ENCODE peak calls at places on chromosome 13, in seven cellular contexts. G is activated CD4-positive, alpha-beta T cell treated with anti-CD3 and anti-CD28 coated beads for 48 hours; J is naive B cell; E is HS-5; T is stomach; U is posterior cingulate gyrus; H is hypothalamus. Y is an unnamed sample.

GRCh38 chr13:93345642-93346220 is 119.1 kb downstream of the GPC6 start:
- DNase-seq in G (no peak), J (no peak), E (no peak), T (no peak), U (no peak), H (no peak), Y (no peak)

GRCh38 chr13:35496011-35496410 is 19.5 kb upstream of the MAB21L1 start:
- DNase-seq in G (no peak), J (no peak), E (no peak), T (no peak), U (no peak), H (no peak), Y (no peak)

GRCh38 chr13:96581741-96582140 is 412.5 kb downstream of the OXGR1 start:
- DNase-seq in G (no peak), J (no peak), E (no peak), T (no peak), U (no peak), H (no peak), Y (no peak)

GRCh38 chr13:74667656-74668055 is 533.5 kb upstream of the KLF12 start:
- DNase-seq in G (no peak), J (no peak), E (no peak), T (no peak), U (no peak), H (no peak), Y (no peak)

GRCh38 chr13:55244991-55245644 is 1895.6 kb upstream of the PRR20A start:
- DNase-seq in G (no peak), J (no peak), E (no peak), T (no peak), U (no peak), H (no peak), Y (no peak)

GRCh38 chr13:111206148-111206547 is 91.0 kb downstream of the ARHGEF7 start:
- DNase-seq in G (no peak), J (no peak), E (no peak), T (no peak), U (no peak), H (no peak), Y (no peak)

GRCh38 chr13:49124693-49125304 is 95.3 kb upstream of the MLNR start:
- DNase-seq in G (no peak), J (no peak), E (no peak), T (no peak), U (no peak), H (no peak), Y (no peak)

GRCh38 chr13:31409678-31410356 is 210.0 kb downstream of the B3GLCT start:
- DNase-seq in G (no peak), J (no peak), E (no peak), T (no peak), U (no peak), H (no peak), Y (no peak)

GRCh38 chr13:77359171-77359570 is 32.3 kb upstream of the MYCBP2 start:
- DNase-seq in G (no peak), J (no peak), E (no peak), T (no peak), U (no peak), H (no peak), Y (no peak)

GRCh38 chr13:38998739-38999138 is 8.1 kb upstream of the STOML3 start:
- DNase-seq in G (no peak), J (no peak), E (no peak), T (no peak), U (no peak), H (no peak), Y (no peak)

GRCh38 chr13:76036176-76036575 is 400.0 kb downstream of the LMO7 start:
- DNase-seq in G (no peak), J (no peak), E (no peak), T (no peak), U (no peak), H (no peak), Y (no peak)

GRCh38 chr13:112213467-112214245 is 146.7 kb downstream of the SOX1 start:
- DNase-seq in G (no peak), J (no peak), E (no peak), T (peak; percentile 40), U (no peak), H (no peak), Y (no peak)

GRCh38 chr13:112136095-112136494 is 69.1 kb downstream of the SOX1 start:
- DNase-seq in G (no peak), J (no peak), E (no peak), T (peak; percentile 15), U (no peak), H (no peak), Y (no peak)

GRCh38 chr13:24727731-24728601 is 36.0 kb upstream of the RNF17 start:
- DNase-seq in G (peak; percentile 73), J (peak; percentile 25), E (peak; percentile 10), T (peak; percentile 75), U (no peak), H (no peak), Y (no peak)

GRCh38 chr13:27621366-27622101 is at the start of gene POLR1D:
- DNase-seq in G (peak; percentile 84), J (peak; percentile 89), E (no peak), T (peak; percentile 90), U (peak; percentile 74), H (peak; percentile 20), Y (peak; percentile 55)

GRCh38 chr13:41311607-41312500 is 787 bp downstream of the NAA16 start:
- DNase-seq in G (peak; percentile 66), J (peak; percentile 55), E (no peak), T (peak; percentile 49), U (peak; percentile 37), H (no peak), Y (peak; percentile 61)

GRCh38 chr13:69579351-69579750 is 528.3 kb upstream of the ATXN8OS start:
- DNase-seq in G (no peak), J (no peak), E (no peak), T (no peak), U (no peak), H (no peak), Y (no peak)

GRCh38 chr13:41065098-41065497 is 3.8 kb downstream of the WBP4 start:
- DNase-seq in G (no peak), J (no peak), E (no peak), T (no peak), U (no peak), H (no peak), Y (no peak)

GRCh38 chr13:30053904-30054303 is 203.5 kb upstream of the UBL3 start:
- DNase-seq in G (no peak), J (no peak), E (no peak), T (no peak), U (no peak), H (no peak), Y (no peak)

GRCh38 chr13:91744284-91744683 is 345.9 kb downstream of the GPC5 start:
- DNase-seq in G (no peak), J (no peak), E (no peak), T (no peak), U (no peak), H (no peak), Y (no peak)

GRCh38 chr13:110044521-110045200 is 258.3 kb upstream of the IRS2 start:
- DNase-seq in G (no peak), J (no peak), E (no peak), T (no peak), U (no peak), H (no peak), Y (no peak)

GRCh38 chr13:24066405-24067292 is 93.9 kb upstream of the SPATA13 start:
- DNase-seq in G (no peak), J (no peak), E (no peak), T (no peak), U (no peak), H (no peak), Y (no peak)

GRCh38 chr13:24854311-24854710 is 90.3 kb downstream of the RNF17 start:
- DNase-seq in G (no peak), J (no peak), E (no peak), T (no peak), U (no peak), H (no peak), Y (no peak)

GRCh38 chr13:80084086-80084676 is 256.7 kb downstream of the SPRY2 start:
- DNase-seq in G (no peak), J (no peak), E (peak; percentile 46), T (no peak), U (no peak), H (no peak), Y (no peak)

GRCh38 chr13:78426183-78426582 is 177.2 kb downstream of the POU4F1 start:
- DNase-seq in G (no peak), J (no peak), E (no peak), T (no peak), U (no peak), H (no peak), Y (no peak)

GRCh38 chr13:25806304-25806974 is 245.4 kb downstream of the SHISA2 start:
- DNase-seq in G (no peak), J (no peak), E (no peak), T (no peak), U (no peak), H (no peak), Y (no peak)

GRCh38 chr13:40589285-40590109 is 76.9 kb downstream of the FOXO1 start:
- DNase-seq in G (no peak), J (peak; percentile 77), E (peak; percentile 16), T (no peak), U (no peak), H (no peak), Y (peak; percentile 51)

GRCh38 chr13:46478641-46479040 is 74.3 kb upstream of the LRCH1 start:
- DNase-seq in G (no peak), J (no peak), E (no peak), T (no peak), U (no peak), H (no peak), Y (no peak)

GRCh38 chr13:79336971-79337370 is 69.1 kb downstream of the RBM26 start:
- DNase-seq in G (no peak), J (peak; percentile 45), E (no peak), T (no peak), U (no peak), H (no peak), Y (no peak)

GRCh38 chr13:60583911-60584753 is 187.1 kb downstream of the TDRD3 start:
- DNase-seq in G (peak; percentile 19), J (no peak), E (no peak), T (no peak), U (no peak), H (no peak), Y (no peak)

GRCh38 chr13:113813749-113814434 is 50.0 kb downstream of the GAS6 start:
- DNase-seq in G (no peak), J (no peak), E (no peak), T (no peak), U (no peak), H (no peak), Y (no peak)

GRCh38 chr13:50387124-50387581 is 371.9 kb downstream of the KCNRG start:
- DNase-seq in G (peak; percentile 45), J (no peak), E (no peak), T (peak; percentile 40), U (no peak), H (no peak), Y (peak; percentile 45)

GRCh38 chr13:74674701-74675100 is 540.5 kb upstream of the KLF12 start:
- DNase-seq in G (no peak), J (no peak), E (no peak), T (no peak), U (no peak), H (no peak), Y (no peak)

Y was measured in substantia nigra.